ENCODE peak calls at places on chromosomes 11 and 22, in six cellular contexts. V is kidney, J is DND-41, R is HepG2, C is H9, Y is astrocyte. T is an unnamed sample. For H3K4me1, the result is how much of the 10 kb centered on the place peaks cover.

GRCh38 chr11:132576706-132577105 is 955.6 kb downstream of the OPCML start:
- DNase-seq in J (no peak), C (peak), V (no peak), R (no peak), Y (peak), T (no peak)

GRCh38 chr11:27754035-27755017 is 54.1 kb upstream of the BDNF start:
- DNase-seq in R (no peak), Y (peak), J (no peak), V (no peak), C (no peak), T (peak)

GRCh38 chr11:129317564-129317963 is 58.1 kb upstream of the BARX2 start:
- DNase-seq in J (no peak), Y (no peak), C (no peak), R (no peak), V (no peak), T (no peak)

GRCh38 chr11:36115378-36115801 is 171.5 kb downstream of the LDLRAD3 start:
- DNase-seq in R (no peak), J (no peak), Y (no peak), V (no peak), C (no peak), T (no peak)

GRCh38 chr22:22948651-22949611 is 61.3 kb downstream of the IGLL5 start:
- DNase-seq in V (no peak), J (peak), R (no peak), Y (no peak), C (no peak), T (no peak)

GRCh38 chr22:32940736-32941135 is 117.4 kb downstream of the SYN3 start:
- DNase-seq in Y (no peak), V (no peak), J (no peak), R (peak), C (no peak), T (no peak)

GRCh38 chr11:94597896-94598295 is 30.7 kb downstream of the PIWIL4 start:
- DNase-seq in Y (no peak), C (no peak), R (peak), J (no peak), V (no peak), T (no peak)

GRCh38 chr11:57321996-57322880 is 2.5 kb downstream of the TNKS1BP1 start:
- DNase-seq in V (peak), R (peak), J (no peak), Y (peak), C (peak), T (no peak)

GRCh38 chr11:38159038-38159437 is 1561.0 kb upstream of the RAG2 start:
- DNase-seq in V (no peak), C (no peak), J (no peak), R (no peak), Y (no peak), T (no peak)

GRCh38 chr11:115706735-115707134 is 202.5 kb upstream of the CADM1 start:
- DNase-seq in V (no peak), R (no peak), Y (peak), C (no peak), J (no peak), T (no peak)

GRCh38 chr11:113730887-113731726 is 25.0 kb upstream of the TMPRSS5 start:
- DNase-seq in Y (peak), R (peak), V (no peak), J (no peak), C (peak), T (peak)

GRCh38 chr22:20981787-20982562 is at the start of gene LZTR1:
- DNase-seq in J (peak), V (peak), Y (peak), R (peak), C (peak), T (peak)

GRCh38 chr22:39935116-39935515 is 25.1 kb upstream of the TMA7B start:
- DNase-seq in J (no peak), V (no peak), R (no peak), Y (no peak), C (no peak), T (no peak)

GRCh38 chr22:39932166-39932565 is 28.0 kb upstream of the TMA7B start:
- DNase-seq in C (no peak), Y (no peak), V (no peak), R (no peak), J (no peak), T (no peak)

GRCh38 chr22:39931271-39931670 is 28.9 kb upstream of the TMA7B start:
- DNase-seq in J (no peak), C (no peak), V (no peak), R (no peak), Y (no peak), T (no peak)

GRCh38 chr22:39933741-39934140 is 26.5 kb upstream of the TMA7B start:
- DNase-seq in C (no peak), V (no peak), J (no peak), Y (no peak), R (no peak), T (no peak)

DNA sequence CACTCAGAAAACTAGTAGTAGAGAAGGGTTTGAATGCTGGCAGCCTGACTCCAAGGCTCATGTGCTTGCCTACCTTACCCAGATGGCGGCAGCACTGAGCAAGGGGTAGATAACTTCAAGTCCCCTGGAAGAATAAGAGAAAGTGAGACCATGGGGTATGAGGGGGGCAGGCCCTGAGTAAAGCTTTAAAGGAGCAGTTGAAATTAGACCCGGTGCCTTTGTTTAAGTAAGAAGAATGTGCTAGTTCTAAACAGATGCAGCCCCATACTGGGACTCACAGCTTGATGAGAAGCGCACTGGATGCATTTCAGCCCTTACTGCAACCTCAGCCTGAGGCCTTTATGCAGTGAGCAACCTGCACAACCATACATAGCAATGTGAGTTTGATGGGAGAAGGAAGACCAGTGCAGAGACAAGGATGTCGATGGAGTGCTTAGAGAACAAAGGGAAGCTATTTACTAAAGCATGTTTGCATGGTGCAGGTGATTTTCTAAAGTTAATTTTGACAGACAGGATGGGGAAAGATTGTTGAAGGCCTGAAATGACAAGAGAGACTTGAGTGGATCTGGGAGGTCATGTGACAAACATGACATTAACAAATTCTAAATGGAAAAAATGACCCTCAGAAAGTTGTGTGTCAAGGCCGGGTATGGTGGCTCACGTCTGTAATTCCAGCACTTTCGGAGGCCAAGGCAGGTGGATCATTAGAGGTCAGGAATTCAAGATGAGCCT is 27.1 kb upstream of the TMA7B start:
- DNase-seq in J (peak), V (no peak), C (peak), Y (no peak), R (peak), T (peak)
- H3K4me1 ChIP-seq in J (half or more), V (under half), C (under half), Y (under half), R (under half), T (under half)

GRCh38 chr11:65125197-65126056 is 3.3 kb downstream of the MRPL49 start:
- DNase-seq in R (no peak), V (no peak), J (no peak), C (no peak), Y (no peak), T (no peak)
- H3K9ac ChIP-seq in R (no peak), V (no peak), J (no peak), C (no peak), Y (no peak), T (no peak)

GRCh38 chr11:40289370-40289769 is 1170.1 kb downstream of the LRRC4C start:
- DNase-seq in Y (no peak), V (no peak), J (no peak), R (no peak), C (no peak), T (no peak)
- H3K4me1 ChIP-seq in Y (under half), V (under half), J (under half), R (under half), C (under half), T (under half)

GRCh38 chr22:46003271-46004091 is 26.5 kb upstream of the WNT7B start:
- DNase-seq in V (peak), R (no peak), C (no peak), Y (no peak), J (no peak), T (no peak)

GRCh38 chr22:46000081-46001027 is 23.4 kb upstream of the WNT7B start:
- DNase-seq in J (no peak), Y (no peak), C (no peak), V (peak), R (no peak), T (no peak)

GRCh38 chr22:46001046-46001425 is 24.1 kb upstream of the WNT7B start:
- DNase-seq in R (no peak), J (no peak), C (no peak), Y (no peak), V (peak), T (peak)

GRCh38 chr22:46002757-46003270 is 25.9 kb upstream of the WNT7B start:
- DNase-seq in J (no peak), R (no peak), Y (peak), V (peak), C (no peak), T (no peak)

GRCh38 chr22:46001426-46002106 is 24.6 kb upstream of the WNT7B start:
- DNase-seq in R (no peak), J (no peak), V (peak), Y (no peak), C (no peak), T (no peak)
- H3K9ac ChIP-seq in R (no peak), J (no peak), V (no peak), Y (peak), C (no peak), T (no peak)

DNA sequence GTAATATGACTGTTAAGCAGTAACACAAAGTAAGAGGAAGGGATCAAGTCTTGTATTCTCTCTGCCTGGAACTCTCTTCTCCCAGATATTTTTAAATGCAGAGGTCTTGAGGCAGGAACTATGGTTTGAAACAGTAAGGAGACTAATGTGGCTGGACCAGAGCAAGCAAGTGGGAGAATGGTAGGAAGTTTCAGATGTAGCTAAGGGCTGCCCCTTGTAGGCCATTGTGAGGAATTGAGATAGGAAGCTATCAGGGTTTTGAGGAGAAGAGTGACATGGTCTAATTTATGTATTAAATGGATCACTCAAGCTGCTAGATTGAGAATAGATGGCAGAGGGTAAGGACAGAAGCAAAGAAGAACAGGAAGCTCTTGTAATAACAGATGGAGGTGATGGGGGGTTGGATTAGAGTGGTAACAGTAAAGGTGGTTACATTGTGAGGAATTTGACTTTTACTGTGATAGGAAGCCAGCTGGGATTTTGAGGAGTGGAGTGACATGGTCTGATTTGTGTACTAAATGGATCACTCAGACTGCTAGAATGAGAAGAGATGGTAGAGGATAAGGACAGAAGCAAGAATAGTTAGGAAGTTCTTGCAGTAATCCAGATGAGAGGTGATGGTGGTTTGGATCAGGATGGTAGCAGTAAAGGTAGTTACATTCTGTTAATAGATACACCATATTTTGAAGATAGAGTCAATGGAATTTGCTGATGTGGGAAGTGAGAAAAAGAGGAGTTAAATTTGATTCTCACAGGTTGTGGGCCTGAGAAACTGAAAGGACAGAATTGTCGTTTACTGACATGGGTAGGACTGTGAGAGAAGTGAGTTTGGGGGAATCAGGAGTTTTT is 63.0 kb downstream of the HIPK3 start:
- DNase-seq in J (no peak), V (no peak), R (no peak), C (no peak), Y (no peak), T (no peak)
- H3K4me1 ChIP-seq in J (under half), V (under half), R (under half), C (under half), Y (under half), T (under half)

DNA sequence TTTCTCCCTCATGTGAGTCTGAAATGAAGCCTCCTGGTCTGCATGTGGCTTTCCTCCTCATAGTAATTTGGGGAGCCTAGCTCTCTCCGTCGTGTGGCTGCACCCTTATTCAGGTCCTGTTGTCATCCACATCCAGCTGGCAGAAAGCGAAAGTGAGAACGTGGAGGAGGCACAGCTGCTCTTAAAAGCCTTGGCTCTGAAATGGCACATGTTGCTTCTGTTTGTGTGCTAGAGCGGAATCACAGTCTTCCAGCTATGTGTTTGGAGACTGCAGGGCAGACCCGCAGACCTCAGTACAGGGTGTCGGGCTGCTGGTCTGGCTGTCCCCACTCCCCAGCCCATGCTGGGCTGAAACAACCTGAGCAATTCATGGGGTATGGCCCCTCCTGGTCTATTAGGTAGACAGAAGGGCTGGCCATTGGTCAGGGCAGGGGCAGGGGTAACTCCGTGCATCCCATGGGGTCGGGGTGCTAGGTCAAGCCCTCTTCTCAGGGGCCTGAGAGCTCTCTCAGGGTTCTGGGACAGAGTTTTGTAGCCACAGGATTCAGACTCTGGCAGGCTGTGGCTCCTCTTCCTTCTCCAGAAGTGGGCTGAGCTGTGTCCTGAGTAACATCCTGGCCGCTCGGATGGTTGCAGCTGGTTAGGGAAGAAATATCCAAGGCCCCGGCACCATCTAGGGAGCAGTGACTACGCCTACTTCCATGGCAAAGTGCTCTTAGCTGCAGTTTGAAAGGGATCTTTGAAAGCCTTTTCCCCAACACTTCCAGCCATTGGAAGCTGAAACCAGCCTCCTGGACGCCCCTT is 50.6 kb downstream of the C11orf96 start:
- DNase-seq in J (peak), R (no peak), V (no peak), C (no peak), Y (no peak), T (no peak)
- H3K9ac ChIP-seq in J (no peak), R (no peak), V (no peak), C (no peak), Y (no peak), T (no peak)

GRCh38 chr11:66864172-66864901 is 7.5 kb downstream of the LRFN4 start:
- DNase-seq in Y (no peak), J (no peak), R (no peak), C (no peak), V (peak), T (no peak)

GRCh38 chr11:66861774-66862558 is 5.1 kb downstream of the LRFN4 start:
- DNase-seq in C (no peak), V (peak), R (no peak), Y (no peak), J (no peak), T (no peak)

GRCh38 chr11:66863428-66864125 is 6.7 kb downstream of the LRFN4 start:
- DNase-seq in R (no peak), Y (no peak), C (no peak), J (no peak), V (peak), T (no peak)

GRCh38 chr11:66861051-66861773 is 4.3 kb downstream of the LRFN4 start:
- DNase-seq in Y (no peak), R (no peak), C (no peak), V (peak), J (no peak), T (no peak)

GRCh38 chr11:66862559-66863037 is 5.7 kb downstream of the LRFN4 start:
- DNase-seq in R (no peak), J (no peak), Y (no peak), V (peak), C (no peak), T (no peak)
- H3K4me1 ChIP-seq in R (under half), J (under half), Y (under half), V (under half), C (under half), T (under half)